ENCODE peak calls at places on chromosomes 5 and 9, in ten cellular contexts. A, Q, Z, J, V, N, R, O, Y and X are unnamed samples.
A peak's percentile ranks its signal among the peaks of the same experiment; 100 is the strongest.

GRCh38 chr5:128002420-128002819 is 81.1 kb upstream of the SLC12A2 start:
- DNase-seq in J (no peak), Q (no peak), N (no peak), Y (no peak), R (no peak), V (no peak), A (no peak), O (no peak), Z (no peak), X (no peak)

GRCh38 chr5:7686794-7687193 is 164.1 kb downstream of the CFAP90 start:
- DNase-seq in N (no peak), Q (peak; percentile 54), O (no peak), J (no peak), A (no peak), R (no peak), Y (no peak), V (no peak), Z (no peak), X (no peak)

GRCh38 chr9:106052735-106053134 is 358.4 kb downstream of the TMEM38B start:
- DNase-seq in O (no peak), V (peak; percentile 47), J (no peak), N (no peak), Y (no peak), A (no peak), Z (no peak), Q (no peak), R (no peak), X (no peak)

GRCh38 chr5:163190762-163191161 is 246.6 kb upstream of the CCNG1 start:
- DNase-seq in R (no peak), Q (no peak), N (no peak), Y (no peak), O (no peak), A (no peak), Z (no peak), J (no peak), V (no peak), X (no peak)

GRCh38 chr5:125874717-125875116 is 548.5 kb upstream of the GRAMD2B start:
- DNase-seq in A (no peak), Q (peak; percentile 63), O (no peak), Z (no peak), N (no peak), R (no peak), J (no peak), Y (no peak), V (no peak), X (no peak)

GRCh38 chr5:173726848-173727557 is 110.6 kb upstream of the BOD1 start:
- DNase-seq in N (no peak), R (no peak), A (no peak), J (no peak), Y (no peak), Q (no peak), O (no peak), V (no peak), Z (no peak), X (no peak)

GRCh38 chr9:22036866-22037626 is 27.9 kb upstream of the CDKN2B start:
- DNase-seq in Z (no peak), N (no peak), V (no peak), Y (no peak), Q (no peak), R (no peak), O (no peak), A (no peak), J (no peak), X (no peak)

GRCh38 chr5:101142102-101142501 is 239.0 kb upstream of the ST8SIA4 start:
- DNase-seq in R (no peak), Q (no peak), V (no peak), Z (no peak), Y (no peak), J (no peak), A (no peak), N (no peak), O (no peak), X (no peak)

GRCh38 chr5:113321266-113321665 is 113.5 kb downstream of the TSSK1B start:
- DNase-seq in V (no peak), Q (peak; percentile 38), Z (no peak), J (no peak), N (no peak), O (no peak), A (no peak), Y (no peak), R (no peak), X (no peak)

GRCh38 chr5:124713595-124713994 is 32.8 kb downstream of the ZNF608 start:
- DNase-seq in Z (no peak), R (no peak), J (no peak), Y (no peak), A (no peak), V (no peak), N (no peak), Q (no peak), O (no peak), X (no peak)
- TF ChIP-seq POLR2AphosphoS5 in Z (no peak), R (no peak), J (no peak), Y (no peak), A (no peak), V (no peak), N (no peak), Q (no peak), O (no peak), X (no peak)

GRCh38 chr9:101479337-101480045 is 43.9 kb upstream of the ALDOB start:
- DNase-seq in Y (no peak), Q (peak; percentile 45), J (no peak), N (peak; percentile 68), A (peak; percentile 28), R (no peak), Z (no peak), O (no peak), V (no peak), X (no peak)
- TF ChIP-seq POLR2AphosphoS5 in Y (no peak), Q (no peak), J (no peak), N (peak; percentile 62), A (no peak), R (no peak), Z (no peak), O (no peak), V (no peak), X (no peak)

GRCh38 chr5:95986001-95986400 is 24.4 kb upstream of the ELL2 start:
- DNase-seq in A (no peak), J (no peak), N (no peak), V (no peak), Y (no peak), Q (no peak), Z (no peak), R (no peak), O (no peak), X (no peak)

GRCh38 chr5:95988094-95988493 is 26.4 kb upstream of the ELL2 start:
- DNase-seq in R (no peak), Y (no peak), V (no peak), A (no peak), Z (no peak), O (no peak), J (no peak), N (no peak), Q (peak; percentile 2), X (no peak)

GRCh38 chr5:95985249-95985648 is 23.6 kb upstream of the ELL2 start:
- DNase-seq in J (no peak), Y (no peak), O (no peak), A (no peak), N (no peak), R (no peak), Z (no peak), V (no peak), Q (peak; percentile 16), X (no peak)

GRCh38 chr5:95988877-95989276 is 27.2 kb upstream of the ELL2 start:
- DNase-seq in Y (no peak), V (no peak), A (no peak), R (no peak), Z (no peak), N (no peak), Q (no peak), O (no peak), J (no peak), X (no peak)

DNA sequence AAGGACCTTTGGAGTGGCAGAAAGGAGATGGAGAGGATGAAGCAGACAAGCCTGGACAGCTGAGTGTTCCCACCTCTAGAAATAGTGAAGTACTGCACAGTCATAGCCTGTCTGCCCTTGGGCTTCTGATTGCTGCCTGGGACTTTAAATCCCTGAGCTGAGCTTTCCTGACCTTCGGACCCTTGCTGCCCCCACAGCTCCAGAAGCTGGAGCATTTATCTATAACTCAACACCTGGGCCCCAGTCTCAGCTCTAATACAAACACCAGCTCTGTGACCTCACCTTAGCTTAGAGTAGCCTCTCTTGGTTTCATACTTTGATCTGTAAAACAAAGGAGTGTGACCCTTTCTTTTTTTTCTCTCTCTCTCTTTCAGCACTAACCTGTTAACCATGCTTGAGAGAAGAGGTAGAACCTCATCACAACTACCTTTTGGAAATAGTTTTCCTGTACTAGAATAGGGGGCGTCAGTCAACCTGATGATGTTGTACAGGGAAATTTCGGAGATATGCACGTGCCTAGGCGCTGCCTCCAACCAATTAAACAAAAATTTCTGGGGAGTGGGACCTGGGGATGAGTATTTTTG is 25.4 kb upstream of the ELL2 start:
- DNase-seq in Q (no peak), Z (no peak), O (no peak), R (no peak), N (no peak), V (no peak), J (no peak), A (no peak), Y (no peak), X (no peak)
- TF ChIP-seq POLR2AphosphoS5 in Q (no peak), Z (no peak), O (no peak), R (no peak), N (no peak), V (no peak), J (no peak), A (no peak), Y (no peak), X (no peak)

GRCh38 chr9:14515049-14515448 is 178.2 kb downstream of the ZDHHC21 start:
- DNase-seq in N (no peak), O (no peak), Q (no peak), J (no peak), V (no peak), A (no peak), Y (no peak), Z (no peak), R (no peak), X (no peak)

GRCh38 chr9:14508884-14509283 is 184.3 kb downstream of the ZDHHC21 start:
- DNase-seq in N (no peak), A (no peak), R (no peak), Y (no peak), Q (no peak), V (no peak), J (no peak), O (no peak), Z (no peak), X (no peak)

GRCh38 chr9:14511452-14511851 is 181.8 kb downstream of the ZDHHC21 start:
- DNase-seq in O (peak; percentile 33), Q (no peak), V (no peak), J (no peak), A (no peak), Y (no peak), Z (no peak), R (no peak), N (no peak), X (no peak)

GRCh38 chr9:14515564-14516198 is 177.6 kb downstream of the ZDHHC21 start:
- DNase-seq in A (no peak), V (peak; percentile 42), R (no peak), Z (no peak), N (no peak), Y (no peak), J (no peak), O (no peak), Q (peak; percentile 69), X (no peak)

DNA sequence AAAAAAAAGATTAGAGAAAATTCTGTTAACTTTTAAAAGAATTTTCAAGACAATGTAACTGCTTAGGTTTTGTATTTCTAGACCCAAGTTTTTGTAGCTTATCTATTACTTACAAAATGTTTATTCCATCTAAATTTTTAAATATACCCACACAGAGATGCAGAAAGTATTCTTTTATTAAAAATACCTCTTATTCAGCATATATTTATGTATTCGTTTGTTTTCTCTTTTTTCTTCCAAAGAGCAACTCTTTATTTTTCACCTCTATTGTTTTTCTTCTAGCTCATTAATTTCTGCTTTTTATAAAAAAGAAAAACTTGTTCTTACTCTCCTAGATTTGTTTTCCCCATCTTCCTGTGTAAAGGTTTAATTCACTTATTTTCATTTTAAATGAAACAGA is 180.3 kb downstream of the ZDHHC21 start:
- DNase-seq in A (no peak), R (no peak), Y (no peak), V (no peak), J (no peak), N (no peak), Q (no peak), Z (no peak), O (no peak), X (no peak)
- TF ChIP-seq POLR2AphosphoS5 in A (no peak), R (no peak), Y (no peak), V (no peak), J (no peak), N (no peak), Q (no peak), Z (no peak), O (no peak), X (no peak)